ENCODE peak calls at places on chromosomes 7 and 10, in seven cellular contexts. F is RWPE1, H is hepatocyte, Q is pancreas, I is GM06990, W is osteocyte, D is right lobe of liver. L is an unnamed sample.

GRCh38 chr7:154767194-154767593 is 235.7 kb downstream of the PAXIP1 start:
- DNase-seq in W (no peak), H (no peak), I (no peak), F (peak; percentile 11), D (no peak), Q (no peak), L (no peak)

GRCh38 chr7:22565315-22565811 is 65.4 kb upstream of the STEAP1B start:
- DNase-seq in W (peak; percentile 21), H (no peak), D (no peak), I (no peak), F (peak; percentile 67), Q (no peak), L (no peak)

GRCh38 chr10:77604063-77604462 is 33.5 kb downstream of the KCNMA1 start:
- DNase-seq in I (no peak), H (no peak), F (no peak), Q (no peak), W (no peak), D (no peak), L (no peak)

GRCh38 chr7:17408904-17409290 is 110.4 kb downstream of the AHR start:
- DNase-seq in D (no peak), F (no peak), H (no peak), I (no peak), Q (no peak), W (no peak), L (no peak)

GRCh38 chr10:110498982-110499795 is 1.5 kb downstream of the DUSP5 start:
- DNase-seq in D (no peak), I (peak; percentile 69), H (peak; percentile 42), W (no peak), F (peak; percentile 66), Q (no peak), L (peak; percentile 37)

GRCh38 chr7:83588602-83589240 is 60.2 kb downstream of the SEMA3E start:
- DNase-seq in W (no peak), D (no peak), H (no peak), I (no peak), F (no peak), Q (no peak), L (no peak)

GRCh38 chr7:114819629-114820362 is 102.1 kb upstream of the MDFIC start:
- DNase-seq in F (peak; percentile 77), W (no peak), D (no peak), Q (no peak), H (peak; percentile 82), I (no peak), L (no peak)

GRCh38 chr10:131641231-131641630 is 259.6 kb upstream of the PPP2R2D start:
- DNase-seq in I (peak; percentile 50), D (no peak), H (peak; percentile 87), Q (peak; percentile 10), W (no peak), F (no peak), L (no peak)

GRCh38 chr10:15325243-15326002 is 45.7 kb downstream of the FAM171A1 start:
- DNase-seq in D (no peak), F (peak; percentile 74), H (no peak), I (no peak), W (no peak), Q (no peak), L (peak; percentile 20)

GRCh38 chr10:119368991-119369869 is 161.9 kb downstream of the GRK5 start:
- DNase-seq in I (peak; percentile 60), Q (no peak), W (no peak), D (no peak), H (no peak), F (no peak), L (no peak)

GRCh38 chr7:98994046-98994944 is 116.0 kb downstream of the TRRAP start:
- DNase-seq in H (no peak), D (no peak), W (peak; percentile 75), F (no peak), I (no peak), Q (no peak), L (no peak)

GRCh38 chr10:132175907-132176581 is 10.7 kb upstream of the DPYSL4 start:
- DNase-seq in H (no peak), Q (no peak), I (no peak), D (no peak), F (no peak), W (no peak), L (no peak)

GRCh38 chr7:114081606-114082425 is 163.0 kb upstream of the PPP1R3A start:
- DNase-seq in I (no peak), W (no peak), D (no peak), Q (no peak), F (peak; percentile 36), H (peak; percentile 54), L (peak; percentile 37)

GRCh38 chr7:101645951-101646350 is 16.9 kb upstream of the MYL10 start:
- DNase-seq in W (no peak), I (no peak), H (no peak), D (no peak), Q (no peak), F (no peak), L (no peak)

GRCh38 chr7:55111007-55111406 is 92.2 kb downstream of the EGFR start:
- DNase-seq in H (no peak), F (no peak), I (no peak), D (no peak), W (no peak), Q (no peak), L (no peak)

DNA sequence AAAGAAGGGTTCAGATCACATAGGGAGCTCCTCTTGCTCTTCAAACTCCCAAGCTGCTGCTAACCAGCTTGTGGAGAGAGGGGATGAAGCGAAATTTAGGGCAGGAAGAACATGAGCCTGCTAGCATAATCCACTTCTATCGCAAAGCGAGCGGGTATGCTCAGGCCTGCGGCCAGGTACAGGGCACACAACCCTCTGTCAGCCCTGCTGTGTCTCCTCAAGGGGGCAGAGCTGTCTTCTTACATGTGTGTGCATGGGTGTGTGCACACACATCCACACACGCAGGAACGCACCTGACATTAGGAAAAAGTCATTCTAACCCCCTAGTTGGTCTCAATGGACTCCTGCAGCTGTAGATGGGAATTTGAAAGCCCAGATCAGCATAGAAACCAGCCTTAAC is 80.2 kb downstream of the PPP1R3C start:
- DNase-seq in F (no peak), Q (peak; percentile 69), D (peak; percentile 84), W (peak; percentile 49), I (no peak), H (peak; percentile 23), L (no peak)
- TF ChIP-seq CTCF in F (no peak), Q (peak; percentile 45), D (peak; percentile 81), W (peak; percentile 56), I (peak; percentile 21), H (peak; percentile 47), L (no peak)

GRCh38 chr10:83919187-83919586 is 220.1 kb upstream of the GHITM start:
- DNase-seq in F (no peak), D (no peak), H (no peak), Q (no peak), W (no peak), I (no peak), L (no peak)

GRCh38 chr10:83925133-83925532 is 214.2 kb upstream of the GHITM start:
- DNase-seq in F (no peak), D (no peak), Q (no peak), I (no peak), H (no peak), W (no peak), L (no peak)

GRCh38 chr10:83917519-83918506 is 221.5 kb upstream of the GHITM start:
- DNase-seq in W (no peak), D (no peak), I (peak; percentile 16), H (peak; percentile 68), Q (peak; percentile 15), F (no peak), L (no peak)

GRCh38 chr10:83922246-83922860 is 217.0 kb upstream of the GHITM start:
- DNase-seq in F (no peak), D (no peak), I (no peak), H (no peak), W (no peak), Q (no peak), L (no peak)
- TF ChIP-seq CTCF in F (no peak), D (no peak), I (no peak), H (no peak), W (no peak), Q (no peak), L (no peak)

GRCh38 chr7:75960372-75960771 is 34.0 kb downstream of the TMEM120A start:
- DNase-seq in W (no peak), I (no peak), Q (no peak), H (no peak), F (no peak), D (no peak), L (no peak)

GRCh38 chr7:75958802-75959543 is 35.4 kb downstream of the TMEM120A start:
- DNase-seq in Q (no peak), W (no peak), I (no peak), F (no peak), D (no peak), H (no peak), L (no peak)

GRCh38 chr7:75962607-75963382 is 31.6 kb downstream of the TMEM120A start:
- DNase-seq in W (no peak), H (peak; percentile 9), Q (no peak), F (no peak), I (no peak), D (no peak), L (no peak)

GRCh38 chr7:75963383-75963995 is 30.9 kb downstream of the TMEM120A start:
- DNase-seq in I (no peak), W (no peak), Q (no peak), F (no peak), H (peak; percentile 3), D (no peak), L (no peak)

GRCh38 chr7:75961194-75961593 is 33.2 kb downstream of the TMEM120A start:
- DNase-seq in I (no peak), D (no peak), Q (no peak), F (no peak), W (no peak), H (no peak), L (no peak)
- TF ChIP-seq CTCF in I (peak; percentile 8), D (no peak), Q (no peak), F (no peak), W (no peak), H (no peak), L (no peak)

GRCh38 chr10:44294726-44295412 is 90.0 kb downstream of the CXCL12 start:
- DNase-seq in H (no peak), F (no peak), W (no peak), I (no peak), D (no peak), Q (no peak), L (no peak)
- TF ChIP-seq CTCF in H (no peak), F (no peak), W (no peak), I (no peak), D (no peak), Q (no peak), L (no peak)

GRCh38 chr10:88792656-88793055 is 9.9 kb upstream of the LIPM start:
- DNase-seq in Q (no peak), W (no peak), I (no peak), D (peak; percentile 72), F (no peak), H (peak; percentile 16), L (no peak)

GRCh38 chr10:88794731-88795130 is 7.8 kb upstream of the LIPM start:
- DNase-seq in F (no peak), H (no peak), I (no peak), D (no peak), W (no peak), Q (no peak), L (no peak)

GRCh38 chr10:88793747-88794299 is 8.7 kb upstream of the LIPM start:
- DNase-seq in Q (no peak), D (no peak), F (peak; percentile 21), H (no peak), I (peak; percentile 20), W (no peak), L (no peak)

GRCh38 chr10:88787463-88787862 is 15.1 kb upstream of the LIPM start:
- DNase-seq in Q (no peak), W (no peak), F (no peak), D (no peak), I (no peak), H (no peak), L (no peak)

GRCh38 chr10:88791924-88792323 is 10.6 kb upstream of the LIPM start:
- DNase-seq in Q (peak; percentile 18), I (no peak), H (peak; percentile 24), D (no peak), F (peak; percentile 39), W (no peak), L (peak; percentile 35)
- TF ChIP-seq CTCF in Q (no peak), I (peak; percentile 60), H (peak; percentile 38), D (peak; percentile 55), F (peak; percentile 49), W (peak; percentile 58), L (peak; percentile 69)

L was measured in endothelial cell.